ENCODE peak calls at places on chromosomes 2 and 18, in six cellular contexts. C is tibial artery, E is Panc1, S is kidney, Q is fibroblast of lung, D is GM23338. X is an unnamed sample.

GRCh38 chr2:26212011-26212410 is 32.4 kb downstream of the HADHA start:
- DNase-seq in C (no peak), E (no peak), S (no peak), Q (no peak), D (no peak), X (no peak)

GRCh38 chr2:202015035-202015345 is 18.7 kb upstream of the FZD7 start:
- DNase-seq in C (no peak), E (no peak), S (no peak), Q (no peak), D (no peak), X (no peak)

GRCh38 chr2:16181741-16182090 is 241.4 kb downstream of the MYCN start:
- DNase-seq in C (no peak), E (no peak), S (no peak), Q (no peak), D (no peak), X (no peak)

GRCh38 chr2:27042159-27042661 is 9.3 kb upstream of the AGBL5 start:
- DNase-seq in C (no peak), E (no peak), S (no peak), Q (no peak), D (no peak), X (no peak)

GRCh38 chr2:204010611-204011560 is 74.3 kb downstream of the ICOS start:
- DNase-seq in C (no peak), E (no peak), S (no peak), Q (no peak), D (no peak), X (no peak)

GRCh38 chr2:120224735-120225548 is 1.7 kb upstream of the TMEM185B start:
- DNase-seq in C (no peak), E (no peak), S (peak; percentile 23), Q (no peak), D (no peak), X (no peak)

GRCh38 chr18:22378672-22379282 is 38.9 kb downstream of the CTAGE1 start:
- DNase-seq in C (peak; percentile 22), E (no peak), S (no peak), Q (peak; percentile 22), D (peak; percentile 69), X (peak; percentile 14)

GRCh38 chr18:79926715-79927596 is 24.5 kb downstream of the SLC66A2 start:
- DNase-seq in C (peak; percentile 11), E (no peak), S (peak; percentile 63), Q (no peak), D (no peak), X (no peak)

GRCh38 chr18:50061876-50062517 is 132.9 kb downstream of the MYO5B start:
- DNase-seq in C (peak; percentile 24), E (no peak), S (no peak), Q (no peak), D (no peak), X (peak; percentile 40)

GRCh38 chr18:3186678-3187658 is 32.8 kb downstream of the MYOM1 start:
- DNase-seq in C (no peak), E (no peak), S (no peak), Q (peak; percentile 27), D (no peak), X (no peak)

GRCh38 chr2:80062298-80062697 is 242.3 kb downstream of the LRRTM1 start:
- DNase-seq in C (no peak), E (no peak), S (no peak), Q (no peak), D (no peak), X (no peak)

GRCh38 chr2:8679827-8680731 is 1.8 kb upstream of the ID2 start:
- DNase-seq in C (peak; percentile 58), E (no peak), S (peak; percentile 95), Q (peak; percentile 68), D (no peak), X (peak; percentile 66)

GRCh38 chr18:36655894-36656293 is 172.9 kb downstream of the TPGS2 start:
- DNase-seq in C (no peak), E (no peak), S (no peak), Q (no peak), D (no peak), X (no peak)

GRCh38 chr2:28025116-28025515 is 134.6 kb downstream of the BABAM2 start:
- DNase-seq in C (no peak), E (no peak), S (no peak), Q (no peak), D (no peak), X (no peak)

GRCh38 chr2:68235090-68235489 is 17.2 kb downstream of the PPP3R1 start:
- DNase-seq in C (no peak), E (no peak), S (no peak), Q (no peak), D (no peak), X (no peak)

GRCh38 chr2:68237404-68237803 is 14.9 kb downstream of the PPP3R1 start:
- DNase-seq in C (no peak), E (no peak), S (no peak), Q (peak; percentile 68), D (no peak), X (no peak)

GRCh38 chr2:68237976-68238580 is 14.3 kb downstream of the PPP3R1 start:
- DNase-seq in C (no peak), E (no peak), S (no peak), Q (no peak), D (no peak), X (no peak)

GRCh38 chr2:68236080-68236734 is 16.1 kb downstream of the PPP3R1 start:
- DNase-seq in C (no peak), E (no peak), S (no peak), Q (no peak), D (no peak), X (no peak)

DNA sequence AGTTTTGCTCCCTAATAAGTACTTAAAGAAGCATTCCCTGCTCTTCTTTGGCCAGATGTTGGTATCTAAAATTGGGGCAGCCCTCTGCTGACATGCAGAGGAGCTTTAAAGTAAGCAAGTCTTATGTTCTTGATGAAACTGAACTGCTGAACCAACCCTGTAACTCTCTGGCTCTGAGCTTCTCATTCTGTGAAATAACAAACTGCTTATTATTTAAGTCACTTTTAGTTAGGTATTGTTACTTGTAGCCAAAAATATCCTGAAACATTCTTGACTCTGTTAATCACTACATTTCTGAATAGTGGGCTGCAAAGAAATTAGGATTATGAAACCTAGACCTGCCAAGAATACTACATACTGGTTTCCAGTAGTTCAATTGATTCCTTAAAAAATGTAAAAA is 15.5 kb downstream of the PPP3R1 start:
- DNase-seq in C (no peak), E (no peak), S (no peak), Q (no peak), D (no peak), X (no peak)
- H3K27ac ChIP-seq in C (peak overlapping the region; percentile 1), E (no peak overlapping the region), S (no peak overlapping the region), Q (no peak overlapping the region), D (no peak overlapping the region), X (no peak overlapping the region)

GRCh38 chr2:38528008-38528442 is 74.7 kb downstream of the HNRNPLL start:
- DNase-seq in C (no peak), E (no peak), S (no peak), Q (peak; percentile 58), D (peak; percentile 79), X (peak; percentile 33)
- H3K4me3 ChIP-seq in C (peak overlapping the region; percentile 51), E (peak overlapping the region; percentile 33), S (peak overlapping the region; percentile 59), Q (peak overlapping the region; percentile 33), D (peak overlapping the region; percentile 39), X (peak overlapping the region; percentile 47)

DNA sequence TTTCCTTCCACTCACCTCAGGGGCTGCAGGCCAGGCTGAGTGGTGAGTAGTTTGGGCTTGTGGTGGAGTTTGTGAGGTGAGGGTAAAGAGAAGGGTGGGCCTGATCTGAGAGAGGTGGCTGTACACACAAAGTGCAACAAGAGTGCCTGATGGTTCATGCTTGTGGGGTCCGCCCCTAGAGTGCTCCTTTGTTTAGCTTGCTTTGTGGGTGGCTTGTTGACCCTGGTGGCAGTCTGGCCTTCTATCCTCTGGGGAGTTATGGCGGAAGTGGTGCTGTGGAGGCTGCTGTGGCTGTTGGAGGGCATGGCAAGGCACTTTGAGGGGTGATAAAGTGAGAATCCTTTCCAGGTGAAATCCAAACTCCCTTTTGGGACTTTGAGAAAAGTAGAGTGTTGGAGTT is 10.6 kb downstream of the UBE2F start:
- DNase-seq in C (no peak), E (no peak), S (no peak), Q (no peak), D (no peak), X (no peak)
- H3K4me1 ChIP-seq in C (peaks cover 16% of the 10 kb centered on the region), E (no peaks in the 10 kb centered on the region), S (no peaks in the 10 kb centered on the region), Q (peaks cover 7% of the 10 kb centered on the region), D (no peaks in the 10 kb centered on the region), X (peaks cover 37% of the 10 kb centered on the region)

DNA sequence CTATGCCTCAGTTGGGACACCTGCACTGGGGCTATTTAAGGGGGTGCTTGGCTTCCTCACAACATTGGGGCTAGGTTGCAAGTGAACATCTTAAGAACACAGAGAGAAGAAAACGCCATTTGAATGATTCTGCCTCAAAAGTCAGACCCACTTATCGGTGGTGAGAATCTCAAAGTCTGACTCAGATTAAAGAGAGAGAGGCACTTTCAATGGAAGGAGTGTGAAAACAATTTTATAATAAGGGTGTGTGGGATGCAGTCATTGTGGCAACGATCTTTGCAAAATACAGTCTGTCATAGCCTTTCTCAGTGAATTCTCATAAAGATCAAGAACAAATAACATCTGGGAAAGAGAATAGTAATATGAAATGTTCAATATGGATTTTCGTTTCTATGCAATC is 41.8 kb downstream of the CCDC102B start:
- DNase-seq in C (no peak), E (no peak), S (no peak), Q (no peak), D (no peak), X (no peak)
- H3K27ac ChIP-seq in C (no peak overlapping the region), E (no peak overlapping the region), S (no peak overlapping the region), Q (peak overlapping the region; percentile 1), D (no peak overlapping the region), X (no peak overlapping the region)

X was measured in heart right ventricle.